ENCODE peak calls at places on chromosome 1, in nine cellular contexts. One of them, this sample, is unnamed.

GRCh38 chr1:160261878-160262794 is at the start of gene DCAF8:
- DNase-seq in cardiac fibroblast: peak
- DNase-seq in testis: peak
- DNase-seq in kidney tubule cell: peak
- DNase-seq in occipital lobe: peak
- DNase-seq in T-helper 17 cell: peak
- DNase-seq in stimulated activated CD4-positive, alpha-beta T cell treated with anti-CD3 and anti-CD28 coated beads, Interleukin-2, amount 100 ng/mL, for 24 hours: peak
- DNase-seq in NCI-H1694 treated with DMSO at 0.1 percent for 48 hours: peak
- DNase-seq in activated CD4-positive, alpha-beta T cell treated with anti-CD3 and anti-CD28 coated beads, Interleukin-2, amount 50 U/mL, for 4 hours: peak
- DNase-seq in this sample: peak

GRCh38 chr1:112518186-112518585 is 9.4 kb downstream of the WNT2B start:
- DNase-seq in cardiac fibroblast: no peak
- DNase-seq in testis: no peak
- DNase-seq in kidney tubule cell: no peak
- DNase-seq in occipital lobe: no peak
- DNase-seq in T-helper 17 cell: no peak
- DNase-seq in stimulated activated CD4-positive, alpha-beta T cell treated with anti-CD3 and anti-CD28 coated beads, Interleukin-2, amount 100 ng/mL, for 24 hours: no peak
- DNase-seq in NCI-H1694 treated with DMSO at 0.1 percent for 48 hours: no peak
- DNase-seq in activated CD4-positive, alpha-beta T cell treated with anti-CD3 and anti-CD28 coated beads, Interleukin-2, amount 50 U/mL, for 4 hours: no peak
- DNase-seq in this sample: no peak

GRCh38 chr1:40014253-40014706 is 26.2 kb upstream of the CAP1 start:
- DNase-seq in cardiac fibroblast: no peak
- DNase-seq in testis: no peak
- DNase-seq in kidney tubule cell: no peak
- DNase-seq in occipital lobe: no peak
- DNase-seq in T-helper 17 cell: no peak
- DNase-seq in stimulated activated CD4-positive, alpha-beta T cell treated with anti-CD3 and anti-CD28 coated beads, Interleukin-2, amount 100 ng/mL, for 24 hours: no peak
- DNase-seq in NCI-H1694 treated with DMSO at 0.1 percent for 48 hours: no peak
- DNase-seq in activated CD4-positive, alpha-beta T cell treated with anti-CD3 and anti-CD28 coated beads, Interleukin-2, amount 50 U/mL, for 4 hours: no peak
- DNase-seq in this sample: no peak

GRCh38 chr1:209674957-209675566 is at the start of gene G0S2:
- DNase-seq in cardiac fibroblast: peak
- DNase-seq in testis: peak
- DNase-seq in kidney tubule cell: peak
- DNase-seq in occipital lobe: no peak
- DNase-seq in T-helper 17 cell: peak
- DNase-seq in stimulated activated CD4-positive, alpha-beta T cell treated with anti-CD3 and anti-CD28 coated beads, Interleukin-2, amount 100 ng/mL, for 24 hours: peak
- DNase-seq in NCI-H1694 treated with DMSO at 0.1 percent for 48 hours: no peak
- DNase-seq in activated CD4-positive, alpha-beta T cell treated with anti-CD3 and anti-CD28 coated beads, Interleukin-2, amount 50 U/mL, for 4 hours: peak
- DNase-seq in this sample: no peak

GRCh38 chr1:184888505-184888904 is 85.8 kb downstream of the NIBAN1 start:
- DNase-seq in cardiac fibroblast: peak
- DNase-seq in testis: no peak
- DNase-seq in kidney tubule cell: peak
- DNase-seq in occipital lobe: no peak
- DNase-seq in T-helper 17 cell: no peak
- DNase-seq in stimulated activated CD4-positive, alpha-beta T cell treated with anti-CD3 and anti-CD28 coated beads, Interleukin-2, amount 100 ng/mL, for 24 hours: no peak
- DNase-seq in NCI-H1694 treated with DMSO at 0.1 percent for 48 hours: no peak
- DNase-seq in activated CD4-positive, alpha-beta T cell treated with anti-CD3 and anti-CD28 coated beads, Interleukin-2, amount 50 U/mL, for 4 hours: no peak
- DNase-seq in this sample: peak

GRCh38 chr1:36638268-36638667 is 155.6 kb upstream of the CSF3R start:
- DNase-seq in cardiac fibroblast: peak
- DNase-seq in testis: no peak
- DNase-seq in kidney tubule cell: no peak
- DNase-seq in occipital lobe: no peak
- DNase-seq in T-helper 17 cell: no peak
- DNase-seq in stimulated activated CD4-positive, alpha-beta T cell treated with anti-CD3 and anti-CD28 coated beads, Interleukin-2, amount 100 ng/mL, for 24 hours: no peak
- DNase-seq in NCI-H1694 treated with DMSO at 0.1 percent for 48 hours: no peak
- DNase-seq in activated CD4-positive, alpha-beta T cell treated with anti-CD3 and anti-CD28 coated beads, Interleukin-2, amount 50 U/mL, for 4 hours: no peak
- DNase-seq in this sample: no peak

GRCh38 chr1:31955917-31956736 is 18.0 kb upstream of the PTP4A2 start:
- DNase-seq in cardiac fibroblast: peak
- DNase-seq in testis: peak
- DNase-seq in kidney tubule cell: peak
- DNase-seq in occipital lobe: peak
- DNase-seq in T-helper 17 cell: peak
- DNase-seq in stimulated activated CD4-positive, alpha-beta T cell treated with anti-CD3 and anti-CD28 coated beads, Interleukin-2, amount 100 ng/mL, for 24 hours: peak
- DNase-seq in NCI-H1694 treated with DMSO at 0.1 percent for 48 hours: no peak
- DNase-seq in activated CD4-positive, alpha-beta T cell treated with anti-CD3 and anti-CD28 coated beads, Interleukin-2, amount 50 U/mL, for 4 hours: peak
- DNase-seq in this sample: peak

GRCh38 chr1:78157162-78157561 is 111.4 kb downstream of the GIPC2 start:
- DNase-seq in cardiac fibroblast: peak
- DNase-seq in testis: no peak
- DNase-seq in kidney tubule cell: no peak
- DNase-seq in occipital lobe: no peak
- DNase-seq in T-helper 17 cell: no peak
- DNase-seq in stimulated activated CD4-positive, alpha-beta T cell treated with anti-CD3 and anti-CD28 coated beads, Interleukin-2, amount 100 ng/mL, for 24 hours: no peak
- DNase-seq in NCI-H1694 treated with DMSO at 0.1 percent for 48 hours: no peak
- DNase-seq in activated CD4-positive, alpha-beta T cell treated with anti-CD3 and anti-CD28 coated beads, Interleukin-2, amount 50 U/mL, for 4 hours: no peak
- DNase-seq in this sample: no peak

GRCh38 chr1:6866825-6867224 is 81.6 kb downstream of the CAMTA1 start:
- DNase-seq in cardiac fibroblast: no peak
- DNase-seq in testis: no peak
- DNase-seq in kidney tubule cell: no peak
- DNase-seq in occipital lobe: no peak
- DNase-seq in T-helper 17 cell: no peak
- DNase-seq in stimulated activated CD4-positive, alpha-beta T cell treated with anti-CD3 and anti-CD28 coated beads, Interleukin-2, amount 100 ng/mL, for 24 hours: no peak
- DNase-seq in NCI-H1694 treated with DMSO at 0.1 percent for 48 hours: no peak
- DNase-seq in activated CD4-positive, alpha-beta T cell treated with anti-CD3 and anti-CD28 coated beads, Interleukin-2, amount 50 U/mL, for 4 hours: no peak
- DNase-seq in this sample: no peak

GRCh38 chr1:82386365-82387069 is 585.8 kb downstream of the ADGRL2 start:
- DNase-seq in cardiac fibroblast: no peak
- DNase-seq in testis: no peak
- DNase-seq in kidney tubule cell: no peak
- DNase-seq in occipital lobe: no peak
- DNase-seq in T-helper 17 cell: no peak
- DNase-seq in stimulated activated CD4-positive, alpha-beta T cell treated with anti-CD3 and anti-CD28 coated beads, Interleukin-2, amount 100 ng/mL, for 24 hours: no peak
- DNase-seq in NCI-H1694 treated with DMSO at 0.1 percent for 48 hours: no peak
- DNase-seq in activated CD4-positive, alpha-beta T cell treated with anti-CD3 and anti-CD28 coated beads, Interleukin-2, amount 50 U/mL, for 4 hours: no peak
- DNase-seq in this sample: no peak

GRCh38 chr1:32817815-32818786 is 648 bp downstream of the S100PBP start:
- DNase-seq in cardiac fibroblast: peak
- DNase-seq in testis: peak
- DNase-seq in kidney tubule cell: peak
- DNase-seq in occipital lobe: peak
- DNase-seq in T-helper 17 cell: peak
- DNase-seq in stimulated activated CD4-positive, alpha-beta T cell treated with anti-CD3 and anti-CD28 coated beads, Interleukin-2, amount 100 ng/mL, for 24 hours: peak
- DNase-seq in NCI-H1694 treated with DMSO at 0.1 percent for 48 hours: peak
- DNase-seq in activated CD4-positive, alpha-beta T cell treated with anti-CD3 and anti-CD28 coated beads, Interleukin-2, amount 50 U/mL, for 4 hours: no peak
- DNase-seq in this sample: peak

GRCh38 chr1:214050513-214051401 is 63.0 kb downstream of the PROX1 start:
- DNase-seq in cardiac fibroblast: no peak
- DNase-seq in testis: no peak
- DNase-seq in kidney tubule cell: no peak
- DNase-seq in occipital lobe: no peak
- DNase-seq in T-helper 17 cell: no peak
- DNase-seq in stimulated activated CD4-positive, alpha-beta T cell treated with anti-CD3 and anti-CD28 coated beads, Interleukin-2, amount 100 ng/mL, for 24 hours: no peak
- DNase-seq in NCI-H1694 treated with DMSO at 0.1 percent for 48 hours: no peak
- DNase-seq in activated CD4-positive, alpha-beta T cell treated with anti-CD3 and anti-CD28 coated beads, Interleukin-2, amount 50 U/mL, for 4 hours: no peak
- DNase-seq in this sample: no peak

GRCh38 chr1:22836846-22837245 is 126.2 kb downstream of the EPHB2 start:
- DNase-seq in cardiac fibroblast: no peak
- DNase-seq in testis: no peak
- DNase-seq in kidney tubule cell: no peak
- DNase-seq in occipital lobe: no peak
- DNase-seq in T-helper 17 cell: no peak
- DNase-seq in stimulated activated CD4-positive, alpha-beta T cell treated with anti-CD3 and anti-CD28 coated beads, Interleukin-2, amount 100 ng/mL, for 24 hours: no peak
- DNase-seq in NCI-H1694 treated with DMSO at 0.1 percent for 48 hours: no peak
- DNase-seq in activated CD4-positive, alpha-beta T cell treated with anti-CD3 and anti-CD28 coated beads, Interleukin-2, amount 50 U/mL, for 4 hours: no peak
- DNase-seq in this sample: no peak

GRCh38 chr1:12001249-12001917 is 17.9 kb upstream of the MIIP start:
- DNase-seq in cardiac fibroblast: peak
- DNase-seq in testis: peak
- DNase-seq in kidney tubule cell: no peak
- DNase-seq in occipital lobe: peak
- DNase-seq in T-helper 17 cell: no peak
- DNase-seq in stimulated activated CD4-positive, alpha-beta T cell treated with anti-CD3 and anti-CD28 coated beads, Interleukin-2, amount 100 ng/mL, for 24 hours: peak
- DNase-seq in NCI-H1694 treated with DMSO at 0.1 percent for 48 hours: no peak
- DNase-seq in activated CD4-positive, alpha-beta T cell treated with anti-CD3 and anti-CD28 coated beads, Interleukin-2, amount 50 U/mL, for 4 hours: peak
- DNase-seq in this sample: peak

GRCh38 chr1:93338426-93338825 is 7.3 kb upstream of the DR1 start:
- DNase-seq in cardiac fibroblast: peak
- DNase-seq in testis: no peak
- DNase-seq in kidney tubule cell: peak
- DNase-seq in occipital lobe: no peak
- DNase-seq in T-helper 17 cell: no peak
- DNase-seq in stimulated activated CD4-positive, alpha-beta T cell treated with anti-CD3 and anti-CD28 coated beads, Interleukin-2, amount 100 ng/mL, for 24 hours: no peak
- DNase-seq in NCI-H1694 treated with DMSO at 0.1 percent for 48 hours: no peak
- DNase-seq in activated CD4-positive, alpha-beta T cell treated with anti-CD3 and anti-CD28 coated beads, Interleukin-2, amount 50 U/mL, for 4 hours: no peak
- DNase-seq in this sample: peak

This sample was measured in HCT116.